ENCODE peak calls at places on chromosomes 11 and 22, in nine cellular contexts. U, M, N, J, F, E, B, D and L are unnamed samples.

GRCh38 chr22:44329179-44329796 is 16.5 kb upstream of the SHISAL1 start:
- DNase-seq in J (no peak), U (no peak), N (no peak), D (no peak), F (no peak), B (no peak), M (no peak), E (no peak), L (no peak)

GRCh38 chr11:69244286-69244685 is 49.7 kb upstream of the MYEOV start:
- DNase-seq in E (no peak), D (no peak), B (no peak), N (no peak), F (no peak), J (no peak), U (peak), M (no peak), L (no peak)

GRCh38 chr11:19849107-19849789 is 136.6 kb downstream of the NAV2 start:
- DNase-seq in N (peak), U (no peak), J (no peak), B (no peak), M (no peak), F (no peak), D (peak), E (no peak), L (no peak)

GRCh38 chr11:130629039-130629438 is 180.6 kb downstream of the ADAMTS15 start:
- DNase-seq in U (no peak), B (no peak), F (no peak), D (no peak), N (no peak), J (no peak), M (no peak), E (no peak), L (no peak)

GRCh38 chr11:105670811-105671210 is 60.9 kb downstream of the GRIA4 start:
- DNase-seq in E (no peak), M (no peak), D (no peak), B (no peak), J (no peak), F (peak), U (no peak), N (no peak), L (no peak)

GRCh38 chr22:17628304-17629166 is at the start of gene ATP6V1E1:
- DNase-seq in B (peak), J (peak), N (peak), E (peak), M (peak), D (peak), F (peak), U (peak), L (peak)

GRCh38 chr11:98572941-98573340 is 447.8 kb upstream of the CNTN5 start:
- DNase-seq in D (no peak), E (no peak), F (no peak), J (no peak), M (no peak), U (no peak), N (no peak), B (no peak), L (no peak)

GRCh38 chr11:8355418-8355742 is 91.7 kb upstream of the LMO1 start:
- DNase-seq in F (no peak), J (no peak), N (no peak), D (no peak), U (no peak), E (no peak), B (no peak), M (no peak), L (no peak)

GRCh38 chr11:69382131-69383128 is 88.5 kb downstream of the MYEOV start:
- DNase-seq in M (no peak), N (peak), E (peak), D (no peak), U (peak), J (no peak), B (no peak), F (no peak), L (peak)

GRCh38 chr11:95035316-95035715 is 10.3 kb downstream of the KDM4E start:
- DNase-seq in M (no peak), D (no peak), N (no peak), F (no peak), B (no peak), U (no peak), J (no peak), E (no peak), L (no peak)

GRCh38 chr22:11613898-11614755 is 3913.9 kb upstream of the OR11H1 start:
- DNase-seq in J (no peak), E (no peak), N (no peak), U (no peak), D (no peak), F (no peak), B (no peak), M (no peak), L (no peak)

GRCh38 chr11:118885831-118886571 is 2.3 kb downstream of the CXCR5 start:
- DNase-seq in J (no peak), B (no peak), F (no peak), E (no peak), U (no peak), N (no peak), M (no peak), D (no peak), L (no peak)

GRCh38 chr11:9972917-9973504 is 309.1 kb downstream of the SWAP70 start:
- DNase-seq in M (peak), D (peak), E (no peak), N (peak), F (no peak), B (no peak), J (no peak), U (no peak), L (no peak)

GRCh38 chr11:94926698-94927237 is 46.6 kb downstream of the CWC15 start:
- DNase-seq in J (peak), F (peak), M (no peak), B (no peak), U (no peak), D (no peak), E (peak), N (peak), L (peak)

GRCh38 chr11:62770778-62771143 is 435 bp upstream of the TAF6L start:
- DNase-seq in E (peak), N (no peak), U (peak), D (no peak), F (no peak), B (no peak), M (no peak), J (no peak), L (no peak)

GRCh38 chr11:117826832-117827231 is 2.3 kb upstream of the FXYD2 start:
- DNase-seq in D (no peak), E (no peak), M (no peak), F (no peak), J (no peak), B (no peak), U (peak), N (no peak), L (no peak)

GRCh38 chr11:69280451-69280850 is 13.5 kb upstream of the MYEOV start:
- DNase-seq in N (peak), U (no peak), D (no peak), E (no peak), F (peak), B (no peak), M (no peak), J (no peak), L (no peak)

GRCh38 chr11:36463781-36464180 is 46.3 kb downstream of the TRAF6 start:
- DNase-seq in J (no peak), N (no peak), M (no peak), E (no peak), F (no peak), B (no peak), U (no peak), D (no peak), L (no peak)

GRCh38 chr22:49626361-49627216 is 201.1 kb downstream of the BRD1 start:
- DNase-seq in U (no peak), N (no peak), B (no peak), E (no peak), M (no peak), D (no peak), F (no peak), J (no peak), L (peak)

GRCh38 chr11:69210660-69211035 is 54.9 kb downstream of the SMIM38 start:
- DNase-seq in E (no peak), M (no peak), J (no peak), N (no peak), F (no peak), B (no peak), U (peak), D (no peak), L (no peak)

GRCh38 chr11:47389577-47390072 is 11.3 kb upstream of the SPI1 start:
- DNase-seq in F (no peak), M (no peak), D (no peak), E (no peak), J (no peak), B (no peak), N (no peak), U (no peak), L (peak)

GRCh38 chr22:21098099-21098671 is 52.4 kb downstream of the LRRC74B start:
- DNase-seq in J (no peak), D (no peak), U (no peak), E (no peak), B (no peak), M (no peak), F (no peak), N (no peak), L (no peak)

GRCh38 chr11:117670924-117671323 is 126.1 kb downstream of the DSCAML1 start:
- DNase-seq in M (no peak), F (no peak), U (no peak), N (no peak), B (no peak), J (no peak), D (no peak), E (no peak), L (no peak)